ENCODE peak calls at places on chromosomes 3 and 15, in seven cellular contexts. One of them, this sample, is unnamed.

GRCh38 chr15:37107071-37107753 is 6.9 kb upstream of the MEIS2 start:
- DNase-seq in HL-60: no peak
- DNase-seq in coronary artery: no peak
- DNase-seq in PC-3: no peak
- DNase-seq in fibroblast of lung: no peak
- DNase-seq in fibroblast of mammary gland: no peak
- DNase-seq in A549: no peak
- DNase-seq in this sample: no peak

GRCh38 chr3:19013879-19014278 is 134.4 kb upstream of the KCNH8 start:
- DNase-seq in HL-60: no peak
- DNase-seq in coronary artery: no peak
- DNase-seq in PC-3: no peak
- DNase-seq in fibroblast of lung: no peak
- DNase-seq in fibroblast of mammary gland: no peak
- DNase-seq in A549: no peak
- DNase-seq in this sample: no peak

GRCh38 chr3:22091329-22091728 is 340.3 kb upstream of the ZNF385D start:
- DNase-seq in HL-60: no peak
- DNase-seq in coronary artery: no peak
- DNase-seq in PC-3: no peak
- DNase-seq in fibroblast of lung: no peak
- DNase-seq in fibroblast of mammary gland: no peak
- DNase-seq in A549: no peak
- DNase-seq in this sample: no peak

GRCh38 chr15:65336767-65337435 is 32.4 kb downstream of the RNU5B-1 start:
- DNase-seq in HL-60: no peak
- DNase-seq in coronary artery: no peak
- DNase-seq in PC-3: no peak
- DNase-seq in fibroblast of lung: no peak
- DNase-seq in fibroblast of mammary gland: no peak
- DNase-seq in A549: no peak
- DNase-seq in this sample: no peak

GRCh38 chr3:138939563-138940241 is 7.2 kb downstream of the FOXL2 start:
- DNase-seq in HL-60: no peak
- DNase-seq in coronary artery: no peak
- DNase-seq in PC-3: no peak
- DNase-seq in fibroblast of lung: no peak
- DNase-seq in fibroblast of mammary gland: no peak
- DNase-seq in A549: no peak
- DNase-seq in this sample: no peak

GRCh38 chr3:2568929-2569328 is 470.3 kb downstream of the CNTN4 start:
- DNase-seq in HL-60: no peak
- DNase-seq in coronary artery: no peak
- DNase-seq in PC-3: no peak
- DNase-seq in fibroblast of lung: no peak
- DNase-seq in fibroblast of mammary gland: no peak
- DNase-seq in A549: no peak
- DNase-seq in this sample: no peak

GRCh38 chr15:69398541-69398940 is 15.6 kb upstream of the KIF23 start:
- DNase-seq in HL-60: no peak
- DNase-seq in coronary artery: peak; percentile 61
- DNase-seq in PC-3: no peak
- DNase-seq in fibroblast of lung: peak; percentile 33
- DNase-seq in fibroblast of mammary gland: peak; percentile 41
- DNase-seq in A549: no peak
- DNase-seq in this sample: no peak

GRCh38 chr3:112779558-112780480 is 66.8 kb downstream of the CD200R1L start:
- DNase-seq in HL-60: no peak
- DNase-seq in coronary artery: no peak
- DNase-seq in PC-3: no peak
- DNase-seq in fibroblast of lung: no peak
- DNase-seq in fibroblast of mammary gland: no peak
- DNase-seq in A549: no peak
- DNase-seq in this sample: no peak

GRCh38 chr3:164486150-164486549 is 592.1 kb downstream of the SI start:
- DNase-seq in HL-60: no peak
- DNase-seq in coronary artery: no peak
- DNase-seq in PC-3: no peak
- DNase-seq in fibroblast of lung: no peak
- DNase-seq in fibroblast of mammary gland: no peak
- DNase-seq in A549: no peak
- DNase-seq in this sample: no peak

GRCh38 chr15:58448906-58449305 is 17.1 kb downstream of the LIPC start:
- DNase-seq in HL-60: no peak
- DNase-seq in coronary artery: no peak
- DNase-seq in PC-3: no peak
- DNase-seq in fibroblast of lung: no peak
- DNase-seq in fibroblast of mammary gland: no peak
- DNase-seq in A549: no peak
- DNase-seq in this sample: no peak

GRCh38 chr3:61594144-61594977 is 33.0 kb downstream of the PTPRG start:
- DNase-seq in HL-60: no peak
- DNase-seq in coronary artery: no peak
- DNase-seq in PC-3: no peak
- DNase-seq in fibroblast of lung: no peak
- DNase-seq in fibroblast of mammary gland: no peak
- DNase-seq in A549: no peak
- DNase-seq in this sample: no peak

GRCh38 chr3:174536319-174536718 is 322.8 kb upstream of the NAALADL2 start:
- DNase-seq in HL-60: no peak
- DNase-seq in coronary artery: no peak
- DNase-seq in PC-3: no peak
- DNase-seq in fibroblast of lung: no peak
- DNase-seq in fibroblast of mammary gland: no peak
- DNase-seq in A549: no peak
- DNase-seq in this sample: no peak

GRCh38 chr3:13143381-13144004 is 70.3 kb upstream of the IQSEC1 start:
- DNase-seq in HL-60: no peak
- DNase-seq in coronary artery: peak; percentile 41
- DNase-seq in PC-3: no peak
- DNase-seq in fibroblast of lung: no peak
- DNase-seq in fibroblast of mammary gland: no peak
- DNase-seq in A549: no peak
- DNase-seq in this sample: no peak

GRCh38 chr3:188000361-188000861 is 153.5 kb upstream of the LPP start:
- DNase-seq in HL-60: no peak
- DNase-seq in coronary artery: no peak
- DNase-seq in PC-3: no peak
- DNase-seq in fibroblast of lung: no peak
- DNase-seq in fibroblast of mammary gland: no peak
- DNase-seq in A549: no peak
- DNase-seq in this sample: no peak

GRCh38 chr3:48467110-48467454 is 20.5 kb downstream of the ATRIP start:
- DNase-seq in HL-60: no peak
- DNase-seq in coronary artery: no peak
- DNase-seq in PC-3: no peak
- DNase-seq in fibroblast of lung: no peak
- DNase-seq in fibroblast of mammary gland: no peak
- DNase-seq in A549: no peak
- DNase-seq in this sample: no peak

GRCh38 chr3:127488740-127489139 is 101.8 kb downstream of the TPRA1 start:
- DNase-seq in HL-60: no peak
- DNase-seq in coronary artery: no peak
- DNase-seq in PC-3: no peak
- DNase-seq in fibroblast of lung: no peak
- DNase-seq in fibroblast of mammary gland: no peak
- DNase-seq in A549: no peak
- DNase-seq in this sample: no peak

GRCh38 chr3:42733501-42734262 is 31.1 kb upstream of the HHATL start:
- DNase-seq in HL-60: no peak
- DNase-seq in coronary artery: peak; percentile 41
- DNase-seq in PC-3: no peak
- DNase-seq in fibroblast of lung: no peak
- DNase-seq in fibroblast of mammary gland: no peak
- DNase-seq in A549: no peak
- DNase-seq in this sample: no peak

GRCh38 chr3:188124184-188124583 is 29.8 kb upstream of the LPP start:
- DNase-seq in HL-60: no peak
- DNase-seq in coronary artery: no peak
- DNase-seq in PC-3: no peak
- DNase-seq in fibroblast of lung: no peak
- DNase-seq in fibroblast of mammary gland: peak; percentile 33
- DNase-seq in A549: no peak
- DNase-seq in this sample: no peak

GRCh38 chr15:90412356-90413194 is 24.5 kb downstream of the IQGAP1 start:
- DNase-seq in HL-60: no peak
- DNase-seq in coronary artery: no peak
- DNase-seq in PC-3: peak; percentile 82
- DNase-seq in fibroblast of lung: peak; percentile 72
- DNase-seq in fibroblast of mammary gland: peak; percentile 61
- DNase-seq in A549: no peak
- DNase-seq in this sample: peak; percentile 52

GRCh38 chr3:32428092-32429068 is 36.7 kb downstream of the CMTM7 start:
- DNase-seq in HL-60: no peak
- DNase-seq in coronary artery: no peak
- DNase-seq in PC-3: no peak
- DNase-seq in fibroblast of lung: no peak
- DNase-seq in fibroblast of mammary gland: no peak
- DNase-seq in A549: no peak
- DNase-seq in this sample: no peak

GRCh38 chr3:66441124-66441523 is 59.7 kb downstream of the LRIG1 start:
- DNase-seq in HL-60: no peak
- DNase-seq in coronary artery: no peak
- DNase-seq in PC-3: peak; percentile 34
- DNase-seq in fibroblast of lung: peak; percentile 40
- DNase-seq in fibroblast of mammary gland: peak; percentile 61
- DNase-seq in A549: no peak
- DNase-seq in this sample: no peak

GRCh38 chr3:193488741-193489140 is 66.0 kb downstream of the ATP13A4 start:
- DNase-seq in HL-60: no peak
- DNase-seq in coronary artery: no peak
- DNase-seq in PC-3: no peak
- DNase-seq in fibroblast of lung: no peak
- DNase-seq in fibroblast of mammary gland: no peak
- DNase-seq in A549: no peak
- DNase-seq in this sample: no peak

GRCh38 chr15:70092462-70092850 is 5.3 kb downstream of the TLE3 start:
- DNase-seq in HL-60: no peak
- DNase-seq in coronary artery: no peak
- DNase-seq in PC-3: no peak
- DNase-seq in fibroblast of lung: peak; percentile 88
- DNase-seq in fibroblast of mammary gland: no peak
- DNase-seq in A549: no peak
- DNase-seq in this sample: no peak

DNA sequence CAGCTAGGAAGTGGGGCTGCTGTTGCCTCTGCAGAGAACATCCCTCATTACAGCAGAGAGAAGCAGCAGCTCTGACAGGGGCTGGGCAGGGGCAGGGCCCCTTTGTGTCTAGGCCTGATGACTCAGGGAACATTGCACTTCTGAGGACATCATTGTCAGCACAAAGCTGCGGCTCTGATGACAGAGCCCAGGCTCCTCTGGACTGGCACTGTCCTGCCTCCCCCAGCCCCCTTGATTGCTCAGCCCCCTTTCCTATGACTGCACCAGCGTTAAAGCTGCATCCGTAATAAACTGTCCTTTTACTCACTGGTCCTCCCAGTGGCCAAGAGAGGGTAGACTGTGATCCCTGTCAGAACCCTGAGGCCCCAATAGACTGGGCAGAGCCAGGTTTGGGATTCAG is 18.3 kb downstream of the TRH start:
- DNase-seq in HL-60: no peak
- DNase-seq in coronary artery: no peak
- DNase-seq in PC-3: peak; percentile 19
- DNase-seq in fibroblast of lung: peak; percentile 3
- DNase-seq in fibroblast of mammary gland: no peak
- DNase-seq in A549: peak; percentile 49
- DNase-seq in this sample: no peak
- TF ChIP-seq CTCF in HL-60: no peak
- TF ChIP-seq CTCF in coronary artery: no peak
- TF ChIP-seq CTCF in PC-3: peak; percentile 45
- TF ChIP-seq CTCF in fibroblast of lung: peak; percentile 24
- TF ChIP-seq CTCF in fibroblast of mammary gland: peak; percentile 26
- TF ChIP-seq CTCF in A549: peak; percentile 14
- TF ChIP-seq CTCF in this sample: peak; percentile 37

DNA sequence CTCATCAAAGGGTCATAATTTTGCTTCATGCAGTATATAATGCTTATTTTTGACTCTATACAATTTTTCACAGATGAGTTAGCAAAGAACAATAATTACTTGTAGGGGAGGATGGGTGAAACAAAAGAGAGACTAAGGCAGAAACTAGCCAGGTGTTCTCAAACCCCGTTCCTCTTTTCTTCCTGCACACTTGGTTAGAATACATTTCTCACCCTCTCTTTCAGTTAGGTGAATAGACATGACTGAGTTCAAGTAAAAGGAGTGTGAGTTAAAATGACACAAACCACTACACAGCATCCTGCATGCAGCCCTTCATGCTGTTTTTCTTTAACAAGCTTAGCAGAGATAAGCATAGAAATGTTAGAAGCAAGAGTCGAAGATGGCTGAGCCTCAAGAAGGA is 922.2 kb downstream of the TBL1XR1 start:
- DNase-seq in HL-60: no peak
- DNase-seq in coronary artery: no peak
- DNase-seq in PC-3: no peak
- DNase-seq in fibroblast of lung: no peak
- DNase-seq in fibroblast of mammary gland: no peak
- DNase-seq in A549: no peak
- DNase-seq in this sample: no peak
- H3K4me3 ChIP-seq in HL-60: no peak overlapping the region
- H3K4me3 ChIP-seq in coronary artery: no peak overlapping the region
- H3K4me3 ChIP-seq in PC-3: no peak overlapping the region
- H3K4me3 ChIP-seq in fibroblast of lung: no peak overlapping the region
- H3K4me3 ChIP-seq in fibroblast of mammary gland: no peak overlapping the region
- H3K4me3 ChIP-seq in A549: no peak overlapping the region
- H3K4me3 ChIP-seq in this sample: no peak overlapping the region

GRCh38 chr15:71386448-71387236 is 271.4 kb downstream of the THSD4 start:
- DNase-seq in HL-60: no peak
- DNase-seq in coronary artery: no peak
- DNase-seq in PC-3: peak; percentile 38
- DNase-seq in fibroblast of lung: peak; percentile 68
- DNase-seq in fibroblast of mammary gland: peak; percentile 17
- DNase-seq in A549: no peak
- DNase-seq in this sample: no peak
- TF ChIP-seq CTCF in HL-60: no peak
- TF ChIP-seq CTCF in coronary artery: peak; percentile 35
- TF ChIP-seq CTCF in PC-3: peak; percentile 58
- TF ChIP-seq CTCF in fibroblast of lung: peak; percentile 25
- TF ChIP-seq CTCF in fibroblast of mammary gland: peak; percentile 15
- TF ChIP-seq CTCF in A549: peak; percentile 83
- TF ChIP-seq CTCF in this sample: no peak

DNA sequence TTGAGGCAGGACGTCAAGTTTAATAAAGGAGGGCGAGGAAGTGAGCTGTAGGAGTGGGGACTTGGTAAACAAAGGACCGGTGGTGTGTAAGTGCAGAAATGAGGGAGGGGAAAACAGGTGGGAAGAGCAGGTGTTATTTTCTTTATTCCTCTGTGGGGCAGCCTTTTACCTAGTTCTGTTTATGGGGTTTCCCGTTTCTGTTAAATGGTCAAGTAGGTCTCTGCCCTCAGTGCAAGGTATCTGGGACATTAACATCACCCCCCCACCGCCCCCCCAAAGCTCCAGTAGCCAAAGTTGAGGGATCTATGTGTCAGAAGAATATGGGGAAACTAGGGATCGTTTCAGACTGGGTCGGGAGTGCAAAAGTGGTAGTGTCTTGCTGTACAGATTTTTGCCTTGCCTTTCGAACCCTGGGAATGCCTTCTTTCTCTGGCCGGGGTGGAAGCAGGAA is 898 bp downstream of the MGA start:
- DNase-seq in HL-60: no peak
- DNase-seq in coronary artery: no peak
- DNase-seq in PC-3: peak; percentile 41
- DNase-seq in fibroblast of lung: no peak
- DNase-seq in fibroblast of mammary gland: no peak
- DNase-seq in A549: no peak
- DNase-seq in this sample: no peak
- H3K4me3 ChIP-seq in HL-60: peak overlapping the region; percentile 53
- H3K4me3 ChIP-seq in coronary artery: peak overlapping the region; percentile 75
- H3K4me3 ChIP-seq in PC-3: peak overlapping the region; percentile 68
- H3K4me3 ChIP-seq in fibroblast of lung: peak overlapping the region; percentile 50
- H3K4me3 ChIP-seq in fibroblast of mammary gland: peak overlapping the region; percentile 60
- H3K4me3 ChIP-seq in A549: peak overlapping the region; percentile 56
- H3K4me3 ChIP-seq in this sample: peak overlapping the region; percentile 57

This sample was measured in HFF-Myc.